ENCODE peak calls at places on chromosomes 7 and 10, in five cellular contexts. R is posterior vena cava, N is GM10248, E is thoracic aorta, J is neuronal stem cell. O is an unnamed sample.

GRCh38 chr10:34311679-34312078 is 503.4 kb downstream of the PARD3 start:
- DNase-seq in R (no peak), N (no peak), J (no peak), E (no peak), O (no peak)

GRCh38 chr7:28231181-28231580 is 50.6 kb upstream of the JAZF1 start:
- DNase-seq in R (no peak), N (no peak), J (no peak), E (no peak), O (no peak)

GRCh38 chr10:84499846-84500245 is 171.5 kb downstream of the CCSER2 start:
- DNase-seq in J (peak; percentile 35), R (no peak), N (peak; percentile 6), E (no peak), O (no peak)

GRCh38 chr10:74234569-74234968 is 83.5 kb downstream of the ADK start:
- DNase-seq in E (no peak), R (no peak), N (no peak), J (no peak), O (no peak)

GRCh38 chr7:44116789-44117666 is 6.3 kb downstream of the POLD2 start:
- DNase-seq in J (no peak), E (no peak), R (no peak), N (no peak), O (no peak)

GRCh38 chr7:71272509-71273214 is 140.7 kb downstream of the GALNT17 start:
- DNase-seq in R (no peak), J (no peak), N (no peak), E (no peak), O (no peak)

GRCh38 chr7:97025983-97026704 is 1.5 kb upstream of the DLX5 start:
- DNase-seq in J (peak; percentile 27), R (no peak), E (no peak), N (no peak), O (no peak)

GRCh38 chr7:2760098-2760889 is 72.3 kb downstream of the AMZ1 start:
- DNase-seq in N (no peak), E (no peak), J (peak; percentile 21), R (no peak), O (peak; percentile 79)

GRCh38 chr7:50664937-50665336 is 99.7 kb upstream of the DDC start:
- DNase-seq in J (no peak), R (no peak), N (no peak), E (no peak), O (no peak)

GRCh38 chr7:87435546-87435945 is 39.9 kb downstream of the ABCB4 start:
- DNase-seq in N (no peak), E (no peak), J (no peak), R (no peak), O (no peak)

GRCh38 chr10:27457261-27457945 is 46.7 kb upstream of the RAB18 start:
- DNase-seq in E (no peak), N (no peak), J (no peak), R (no peak), O (no peak)

GRCh38 chr10:90413196-90413595 is 444.6 kb downstream of the HTR7 start:
- DNase-seq in E (no peak), J (no peak), N (no peak), R (no peak), O (no peak)

GRCh38 chr10:119198438-119198837 is 8.9 kb upstream of the GRK5 start:
- DNase-seq in N (peak; percentile 57), J (no peak), R (peak; percentile 34), E (no peak), O (peak; percentile 57)

GRCh38 chr7:28865494-28866257 is 92.5 kb downstream of the TRIL start:
- DNase-seq in E (no peak), J (no peak), N (no peak), R (no peak), O (no peak)

GRCh38 chr10:124697837-124698559 is 46.2 kb downstream of the FAM53B start:
- DNase-seq in E (no peak), N (peak; percentile 64), J (no peak), R (peak; percentile 77), O (no peak)

GRCh38 chr10:38047666-38048065 is 37.2 kb downstream of the ZNF33A start:
- DNase-seq in J (no peak), R (no peak), E (no peak), N (no peak), O (no peak)

GRCh38 chr10:118742787-118743186 is 12.0 kb downstream of the CACUL1 start:
- DNase-seq in J (no peak), E (no peak), N (no peak), R (no peak), O (no peak)

GRCh38 chr7:74289660-74290589 is 718 bp downstream of the CLIP2 start:
- DNase-seq in R (no peak), N (no peak), J (no peak), E (no peak), O (peak; percentile 82)

GRCh38 chr10:104300002-104300735 is 31.2 kb downstream of the GSTO2 start:
- DNase-seq in N (no peak), J (no peak), R (no peak), E (peak; percentile 66), O (peak; percentile 88)

GRCh38 chr7:73585196-73585595 is 6.8 kb upstream of the TBL2 start:
- DNase-seq in J (no peak), N (no peak), E (no peak), R (peak; percentile 34), O (no peak)

GRCh38 chr7:155862088-155862487 is 49.8 kb upstream of the SHH start:
- DNase-seq in E (no peak), R (no peak), N (no peak), J (no peak), O (no peak)

GRCh38 chr10:73591935-73592699 is 975 bp upstream of the USP54 start:
- DNase-seq in N (peak; percentile 38), J (peak; percentile 31), E (no peak), R (no peak), O (peak; percentile 71)

GRCh38 chr7:156029460-156030007 is 217.3 kb upstream of the SHH start:
- DNase-seq in J (no peak), E (no peak), R (no peak), N (no peak), O (no peak)

GRCh38 chr10:100359529-100360150 is 12.6 kb downstream of the SCD start:
- DNase-seq in J (no peak), E (no peak), N (no peak), R (no peak), O (no peak)

O was measured in sigmoid colon.